ENCODE peak calls at places on chromosomes 5 and 9, in seven cellular contexts. P is CD8-positive, alpha-beta T cell; S is HCT116; E is body of pancreas; A is prostate gland; B is IMR-90; F is naive thymus-derived CD4-positive, alpha-beta T cell. D is an unnamed sample.

GRCh38 chr9:35070823-35071813 is 1.3 kb downstream of the VCP start:
- DNase-seq in F (no peak), A (no peak), B (peak; percentile 46), E (peak; percentile 50), P (no peak), S (no peak), D (no peak)

GRCh38 chr5:110054240-110054639 is 364.5 kb downstream of the MAN2A1 start:
- DNase-seq in F (peak; percentile 92), B (peak; percentile 21), A (peak; percentile 8), S (peak; percentile 1), P (peak; percentile 79), E (peak; percentile 21), D (peak; percentile 21)

GRCh38 chr5:35963381-35963843 is 25.0 kb upstream of the CAPSL start:
- DNase-seq in E (no peak), B (peak; percentile 20), S (no peak), F (no peak), P (no peak), A (no peak), D (peak; percentile 21)

GRCh38 chr5:41625571-41625970 is 115.2 kb upstream of the PLCXD3 start:
- DNase-seq in B (no peak), S (no peak), F (no peak), P (no peak), A (no peak), E (no peak), D (no peak)

GRCh38 chr5:180640765-180641565 is 8.4 kb downstream of the FLT4 start:
- DNase-seq in P (no peak), A (no peak), E (peak; percentile 3), S (no peak), B (no peak), F (no peak), D (peak; percentile 14)

GRCh38 chr5:124342027-124342471 is 404.4 kb downstream of the ZNF608 start:
- DNase-seq in F (no peak), S (no peak), P (no peak), E (peak; percentile 18), B (peak; percentile 24), A (no peak), D (no peak)

GRCh38 chr5:129905467-129906176 is 1.4 kb downstream of the CHSY3 start:
- DNase-seq in A (no peak), F (no peak), P (no peak), S (no peak), E (peak; percentile 20), B (peak; percentile 3), D (peak; percentile 19)

GRCh38 chr9:35940474-35941467 is 17.2 kb downstream of the OR2S2 start:
- DNase-seq in A (no peak), S (no peak), F (peak; percentile 56), P (peak; percentile 55), B (no peak), E (no peak), D (peak; percentile 19)

GRCh38 chr5:93117753-93118531 is 463.1 kb downstream of the NR2F1-AS1 start:
- DNase-seq in S (no peak), P (no peak), A (no peak), F (no peak), E (no peak), B (peak; percentile 77), D (no peak)

GRCh38 chr9:116499986-116500871 is 186.9 kb upstream of the TRIM32 start:
- DNase-seq in B (peak; percentile 71), F (no peak), E (no peak), S (peak; percentile 49), P (no peak), A (no peak), D (no peak)

GRCh38 chr5:149127394-149127955 is 13.8 kb upstream of the ABLIM3 start:
- DNase-seq in E (no peak), B (no peak), A (no peak), F (no peak), S (no peak), P (no peak), D (no peak)

GRCh38 chr9:100394819-100395218 is 32.1 kb upstream of the MSANTD3 start:
- DNase-seq in F (no peak), S (no peak), A (no peak), B (peak; percentile 12), P (no peak), E (no peak), D (no peak)

GRCh38 chr5:124343451-124343867 is 403.0 kb downstream of the ZNF608 start:
- DNase-seq in F (no peak), A (no peak), P (no peak), E (no peak), B (peak; percentile 95), S (no peak), D (no peak)

GRCh38 chr5:141434006-141434405 is 3.7 kb downstream of the PCDHGA12 start:
- DNase-seq in S (no peak), A (no peak), P (no peak), F (no peak), B (peak; percentile 73), E (no peak), D (no peak)

GRCh38 chr9:35211854-35212253 is 50.0 kb downstream of the UNC13B start:
- DNase-seq in S (no peak), B (no peak), E (no peak), F (no peak), P (no peak), A (no peak), D (no peak)

GRCh38 chr5:78628260-78629024 is 20.1 kb downstream of the LHFPL2 start:
- DNase-seq in A (no peak), P (no peak), B (no peak), S (no peak), E (no peak), F (no peak), D (no peak)

GRCh38 chr9:98958271-98958989 is 14.7 kb downstream of the COL15A1 start:
- DNase-seq in B (peak; percentile 98), F (no peak), E (no peak), P (no peak), A (no peak), S (no peak), D (no peak)

GRCh38 chr5:122846051-122846567 is 696 bp downstream of the SNX24 start:
- DNase-seq in E (no peak), P (no peak), S (no peak), B (peak; percentile 73), F (no peak), A (no peak), D (no peak)

GRCh38 chr5:111135946-111136345 is 43.8 kb downstream of the WDR36 start:
- DNase-seq in A (no peak), F (no peak), B (peak; percentile 53), P (no peak), S (no peak), E (no peak), D (no peak)

GRCh38 chr5:124677376-124677998 is 69.0 kb downstream of the ZNF608 start:
- DNase-seq in B (peak; percentile 47), A (no peak), E (peak; percentile 35), S (no peak), F (no peak), P (no peak), D (no peak)

GRCh38 chr9:94860678-94861588 is 134.4 kb downstream of the AOPEP start:
- DNase-seq in E (no peak), B (peak; percentile 89), A (no peak), F (peak; percentile 85), P (peak; percentile 79), S (no peak), D (peak; percentile 42)

GRCh38 chr5:172905771-172906170 is 53.5 kb upstream of the RPL26L1 start:
- DNase-seq in F (no peak), S (no peak), E (no peak), A (no peak), P (no peak), B (no peak), D (no peak)

GRCh38 chr5:123089572-123089970 is 530 bp downstream of the PRDM6 start:
- DNase-seq in E (peak; percentile 18), B (peak; percentile 52), P (no peak), S (no peak), F (no peak), A (no peak), D (no peak)

GRCh38 chr9:130194406-130194932 is 22.3 kb downstream of the NCS1 start:
- DNase-seq in B (no peak), F (no peak), P (no peak), S (no peak), E (no peak), A (no peak), D (no peak)

GRCh38 chr9:104608336-104608735 is 2.9 kb upstream of the OR13C2 start:
- DNase-seq in P (no peak), F (no peak), S (no peak), E (no peak), B (no peak), A (no peak), D (no peak)

GRCh38 chr9:131271506-131271931 is 4.8 kb downstream of the FAM78A start:
- DNase-seq in A (no peak), P (no peak), E (no peak), S (no peak), B (no peak), F (no peak), D (no peak)

GRCh38 chr9:131273791-131274673 is 2.3 kb downstream of the FAM78A start:
- DNase-seq in E (no peak), S (no peak), P (peak; percentile 62), A (no peak), B (no peak), F (no peak), D (no peak)

GRCh38 chr9:131274674-131275331 is 1.5 kb downstream of the FAM78A start:
- DNase-seq in A (no peak), P (peak; percentile 63), S (no peak), B (no peak), F (no peak), E (no peak), D (no peak)

GRCh38 chr9:131272212-131272611 is 4.1 kb downstream of the FAM78A start:
- DNase-seq in P (no peak), E (no peak), F (no peak), B (no peak), S (no peak), A (no peak), D (no peak)

GRCh38 chr9:131273146-131273545 is 3.2 kb downstream of the FAM78A start:
- DNase-seq in B (no peak), P (peak; percentile 64), F (no peak), E (no peak), A (no peak), S (no peak), D (no peak)
- H3K27ac ChIP-seq in B (no peak overlapping the region), P (peak overlapping the region; percentile 88), F (peak overlapping the region; percentile 96), E (no peak overlapping the region), A (no peak overlapping the region), S (no peak overlapping the region), D (peak overlapping the region; percentile 75)

DNA sequence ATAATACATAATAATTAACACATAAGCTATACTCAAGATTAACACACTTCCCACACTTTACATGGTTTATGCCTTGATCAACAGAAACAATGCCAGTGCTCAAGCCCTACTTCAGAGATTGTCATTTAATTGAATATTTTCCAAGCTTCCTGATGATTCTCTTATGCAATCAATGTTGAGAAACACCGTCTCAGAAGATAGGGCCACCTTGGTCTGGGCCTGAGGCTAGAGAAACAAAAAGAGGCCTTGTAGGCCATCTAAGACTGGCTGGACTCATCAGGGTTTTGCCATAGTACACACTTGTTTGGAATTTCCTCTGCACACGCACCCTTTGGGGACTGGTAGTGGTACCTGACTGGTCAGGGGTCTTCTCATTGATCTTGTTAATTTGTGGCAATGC is 16.3 kb downstream of the C9orf152 start:
- DNase-seq in P (no peak), F (no peak), S (no peak), B (no peak), A (no peak), E (no peak), D (no peak)
- H3K27me3 ChIP-seq in P (no peaks in the 10 kb centered on the region), F (no peaks in the 10 kb centered on the region), S (no peaks in the 10 kb centered on the region), B (no peaks in the 10 kb centered on the region), A (no peaks in the 10 kb centered on the region), E (no peaks in the 10 kb centered on the region), D (no peaks in the 10 kb centered on the region)

GRCh38 chr5:171149772-171150171 is 159.3 kb upstream of the TLX3 start:
- DNase-seq in A (no peak), B (no peak), S (no peak), P (no peak), E (no peak), F (no peak), D (no peak)
- H3K27ac ChIP-seq in A (no peak overlapping the region), B (no peak overlapping the region), S (no peak overlapping the region), P (no peak overlapping the region), E (no peak overlapping the region), F (no peak overlapping the region), D (no peak overlapping the region)

GRCh38 chr9:76904661-76905457 is 1.1 kb downstream of the PRUNE2 start:
- DNase-seq in P (no peak), B (no peak), S (no peak), E (no peak), F (no peak), A (no peak), D (peak; percentile 71)
- H3K27me3 ChIP-seq in P (peaks cover 5% of the 10 kb centered on the region), B (peaks cover 24% of the 10 kb centered on the region), S (peaks cover 55% of the 10 kb centered on the region), E (no peaks in the 10 kb centered on the region), F (no peaks in the 10 kb centered on the region), A (no peaks in the 10 kb centered on the region), D (peaks cover 5% of the 10 kb centered on the region)

D was measured in colonic mucosa.